ENCODE peak calls at places on chromosomes 16 and 17, in five cellular contexts. D, Z, T, Y and K are unnamed samples.

GRCh38 chr17:68390888-68391545 is 66.3 kb downstream of the WIPI1 start:
- DNase-seq in Z (peak), D (no peak), Y (peak), T (no peak), K (no peak)

GRCh38 chr17:77601054-77601979 is 357.2 kb upstream of the TNRC6C start:
- DNase-seq in D (no peak), T (no peak), Z (no peak), Y (peak), K (no peak)

GRCh38 chr17:75812096-75813001 is 27.7 kb downstream of the UNK start:
- DNase-seq in T (no peak), Y (no peak), D (no peak), Z (no peak), K (no peak)

GRCh38 chr17:76968707-76969597 is 100.7 kb downstream of the MGAT5B start:
- DNase-seq in Y (no peak), D (peak), Z (peak), T (no peak), K (no peak)

GRCh38 chr17:78781339-78782304 is at the start of gene CYTH1:
- DNase-seq in T (no peak), D (peak), Z (peak), Y (peak), K (peak)

GRCh38 chr17:69773081-69773480 is 301.9 kb upstream of the KCNJ16 start:
- DNase-seq in D (no peak), T (no peak), Z (no peak), Y (no peak), K (no peak)

GRCh38 chr16:54654429-54654828 is 276.2 kb upstream of the IRX5 start:
- DNase-seq in Y (no peak), T (no peak), Z (peak), D (no peak), K (no peak)

GRCh38 chr16:5175263-5175662 is 77.7 kb upstream of the EEF2KMT start:
- DNase-seq in T (no peak), Z (no peak), Y (no peak), D (no peak), K (no peak)

GRCh38 chr16:84514874-84515835 is 10.7 kb upstream of the MEAK7 start:
- DNase-seq in D (peak), Z (peak), Y (no peak), T (no peak), K (peak)

GRCh38 chr16:20166531-20167235 is 93.0 kb upstream of the GPR139 start:
- DNase-seq in T (no peak), Z (peak), Y (no peak), D (no peak), K (no peak)

DNA sequence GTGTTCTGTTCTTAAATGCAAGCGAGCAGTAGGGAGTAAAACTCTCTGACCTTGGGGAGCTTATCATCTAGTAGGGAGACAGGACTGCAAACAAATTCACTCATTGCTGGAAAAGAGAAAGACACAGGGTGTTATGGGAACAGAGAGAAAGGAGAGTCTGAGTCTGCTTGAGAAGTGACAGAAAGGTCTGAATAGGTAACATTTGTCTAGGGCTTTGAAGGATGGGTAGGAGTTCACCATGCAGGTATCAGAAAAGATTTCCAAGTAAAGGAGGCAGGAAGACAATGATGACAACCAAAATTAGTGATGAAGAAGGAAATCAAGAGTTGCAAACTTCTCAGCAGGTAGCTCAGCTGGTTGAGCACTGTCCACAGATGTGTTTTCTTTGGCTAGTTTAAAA is 93.6 kb upstream of the GPR139 start:
- DNase-seq in T (no peak), D (no peak), Z (no peak), Y (no peak), K (no peak)
- H3K27ac ChIP-seq in T (no peak), D (no peak), Z (no peak), Y (no peak), K (no peak)

GRCh38 chr16:25823891-25824290 is 132.1 kb downstream of the HS3ST4 start:
- DNase-seq in Z (no peak), D (no peak), Y (peak), T (no peak), K (no peak)

GRCh38 chr16:25832288-25832687 is 140.5 kb downstream of the HS3ST4 start:
- DNase-seq in D (no peak), T (no peak), Y (no peak), Z (no peak), K (no peak)

GRCh38 chr16:25828510-25828909 is 136.8 kb downstream of the HS3ST4 start:
- DNase-seq in T (no peak), D (no peak), Z (no peak), Y (no peak), K (no peak)

GRCh38 chr16:25827709-25828108 is 135.9 kb downstream of the HS3ST4 start:
- DNase-seq in T (no peak), D (no peak), Y (no peak), Z (no peak), K (no peak)
- H3K27ac ChIP-seq in T (no peak), D (no peak), Y (no peak), Z (no peak), K (no peak)

DNA sequence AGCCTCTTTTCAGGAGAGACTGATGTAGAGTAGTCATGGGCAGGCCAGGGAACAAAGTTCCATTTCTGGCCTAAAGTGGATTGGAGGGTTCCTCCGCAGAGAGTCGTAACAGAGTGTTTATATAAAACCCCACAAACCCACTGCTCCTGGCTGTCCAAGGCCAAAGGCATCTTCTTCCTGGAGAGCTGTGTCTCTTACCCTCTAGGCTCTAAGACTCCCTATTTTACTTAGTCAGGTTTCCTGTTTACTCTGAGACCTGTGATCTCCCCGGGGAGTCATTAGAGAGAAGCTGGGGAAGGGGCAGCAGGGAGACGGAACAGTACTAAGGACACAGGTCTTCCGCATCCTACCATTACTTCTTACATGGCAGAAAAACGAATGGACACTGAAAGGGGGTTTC is 69.5 kb downstream of the HIC1 start:
- DNase-seq in Y (no peak), T (no peak), D (no peak), Z (no peak), K (no peak)
- H3K27ac ChIP-seq in Y (peak), T (peak), D (no peak), Z (no peak), K (peak)

GRCh38 chr16:2426941-2427361 is 2.3 kb upstream of the CCNF start:
- DNase-seq in T (no peak), Y (peak), D (no peak), Z (no peak), K (no peak)

GRCh38 chr16:2428787-2429036 is 535 bp upstream of the CCNF start:
- DNase-seq in T (peak), Z (no peak), D (no peak), Y (no peak), K (no peak)

GRCh38 chr16:2429037-2429770 is at the start of gene CCNF:
- DNase-seq in D (peak), Y (peak), Z (peak), T (peak), K (peak)

GRCh38 chr16:2427526-2427925 is 1.7 kb upstream of the CCNF start:
- DNase-seq in Y (no peak), D (no peak), T (no peak), Z (no peak), K (no peak)

GRCh38 chr16:2428051-2428786 is 1.0 kb upstream of the CCNF start:
- DNase-seq in Y (peak), Z (peak), T (no peak), D (no peak), K (peak)
- H3K27ac ChIP-seq in Y (no peak), Z (no peak), T (no peak), D (peak), K (peak)

GRCh38 chr17:35314415-35315216 is 58.8 kb downstream of the SLFN11 start:
- DNase-seq in T (no peak), Z (no peak), D (no peak), Y (peak), K (no peak)
- H3K27ac ChIP-seq in T (no peak), Z (no peak), D (peak), Y (peak), K (peak)

DNA sequence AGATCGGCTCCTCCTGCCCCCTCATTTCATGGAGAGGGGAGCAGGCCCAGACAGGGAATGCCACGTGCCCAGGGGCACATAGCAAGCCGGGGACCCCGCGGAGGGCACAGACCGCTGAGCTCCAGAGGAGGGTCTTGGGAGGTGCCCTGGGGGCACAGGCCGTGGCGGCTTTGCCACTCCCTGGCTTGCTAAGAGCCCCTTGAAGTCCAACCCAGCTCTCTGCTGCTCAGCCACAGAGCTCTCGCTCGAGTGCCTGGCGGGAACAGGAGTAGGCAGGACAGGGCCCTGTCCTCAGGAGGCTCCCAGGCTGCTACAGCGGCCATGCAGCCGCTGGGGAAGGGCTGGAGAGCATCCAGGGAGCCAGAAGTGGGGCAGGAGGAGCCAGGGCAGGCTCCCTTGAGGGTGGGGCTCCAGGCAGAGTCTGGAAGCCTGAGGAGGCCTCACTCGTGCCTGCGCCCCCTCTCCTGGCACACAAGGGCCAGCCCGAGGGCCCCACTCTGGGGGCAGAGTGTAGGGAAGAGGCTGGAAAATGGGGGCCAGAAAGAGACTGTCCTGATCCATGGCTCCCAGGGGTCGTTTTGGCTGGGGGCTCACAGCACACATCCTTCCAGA is 4.4 kb upstream of the RAB26 start:
- DNase-seq in D (no peak), Y (no peak), T (no peak), Z (no peak), K (no peak)
- H3K27ac ChIP-seq in D (no peak), Y (no peak), T (no peak), Z (no peak), K (no peak)

GRCh38 chr16:23131436-23131835 is 17.8 kb downstream of the USP31 start:
- DNase-seq in T (no peak), Y (no peak), Z (no peak), D (no peak), K (no peak)
- H3K27ac ChIP-seq in T (no peak), Y (no peak), Z (no peak), D (no peak), K (peak)

GRCh38 chr16:47061204-47061603 is 82.5 kb downstream of the NETO2 start:
- DNase-seq in T (no peak), Z (peak), Y (no peak), D (no peak), K (no peak)
- H3K27ac ChIP-seq in T (no peak), Z (no peak), Y (no peak), D (no peak), K (no peak)

DNA sequence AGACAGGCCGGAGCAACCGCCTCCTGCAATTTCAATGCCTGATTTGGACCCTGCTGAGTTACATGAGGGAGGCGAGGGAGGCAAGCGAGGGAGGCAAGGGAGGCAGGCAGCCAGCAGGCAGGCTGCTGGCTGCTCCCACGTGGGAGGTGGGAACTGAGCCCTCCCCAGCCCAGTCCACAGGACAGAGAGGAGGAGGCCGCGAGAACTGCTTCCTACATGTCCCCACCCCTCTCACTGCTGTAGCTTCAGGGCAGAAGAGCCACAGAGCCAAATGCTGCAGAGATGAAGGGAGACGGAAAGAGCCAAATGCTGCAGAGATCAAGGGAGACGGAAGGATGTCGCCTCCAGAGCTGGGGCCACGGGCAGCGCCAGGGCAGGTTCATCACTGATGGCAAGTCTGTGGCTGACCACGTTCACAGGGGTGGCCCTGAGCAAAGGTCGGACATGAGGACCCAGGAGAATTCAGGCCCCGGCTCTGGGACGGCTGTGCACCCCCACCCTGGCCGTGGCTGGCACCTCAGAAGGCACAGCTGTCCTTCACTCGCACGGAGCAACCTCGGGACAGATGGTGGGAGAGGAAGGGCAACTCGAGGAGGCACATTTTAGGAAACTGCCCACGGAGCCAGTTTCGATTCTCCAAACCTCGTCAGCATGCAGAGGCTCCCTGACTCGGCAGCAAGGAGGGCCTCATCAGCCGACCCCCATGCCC is 21.5 kb downstream of the RPH3AL start:
- DNase-seq in Z (no peak), T (no peak), D (peak), Y (no peak), K (peak)
- H3K27ac ChIP-seq in Z (no peak), T (no peak), D (no peak), Y (no peak), K (peak)

DNA sequence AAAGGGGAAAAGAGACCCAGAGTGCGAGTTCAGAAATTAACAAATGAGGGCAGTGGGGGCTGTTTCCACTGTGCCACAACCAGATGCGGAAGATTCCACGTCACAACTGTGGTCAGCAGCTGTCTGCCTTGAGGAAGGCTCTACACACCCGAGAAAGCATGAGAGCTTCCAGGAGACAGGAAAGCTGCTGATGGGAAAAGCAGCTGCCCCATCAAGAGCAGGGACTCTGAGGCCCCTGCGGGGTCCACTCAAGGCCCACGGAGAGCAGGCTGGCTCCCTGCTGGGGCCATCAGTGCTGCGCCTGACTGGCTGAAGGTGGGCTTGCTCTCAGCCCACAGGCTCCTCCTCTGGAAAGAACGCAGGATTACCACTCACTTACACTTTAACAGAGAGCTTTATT is 14.8 kb upstream of the TRAP1 start:
- DNase-seq in D (no peak), Z (no peak), Y (no peak), T (no peak), K (no peak)
- H3K27ac ChIP-seq in D (no peak), Z (no peak), Y (no peak), T (no peak), K (no peak)